ENCODE peak calls at places on chromosomes 12 and 14, in nine cellular contexts. I is stomach, Q is Peyer's patch, B is ovary, G is tibial nerve, E is HCT116, V is upper lobe of left lung, C is uterus, Z is breast epithelium. Y is an unnamed sample.
A peak's percentile ranks its signal among the peaks of the same experiment; 100 is the strongest.

GRCh38 chr12:45721954-45722353 is 7.6 kb upstream of the ARID2 start:
- DNase-seq in G (no peak), V (no peak), Z (no peak), Q (no peak), I (no peak), B (no peak), C (no peak), E (no peak), Y (no peak)

GRCh38 chr12:39105111-39105510 is 199.7 kb upstream of the CPNE8 start:
- DNase-seq in Q (no peak), G (no peak), I (no peak), C (no peak), B (no peak), Z (no peak), V (no peak), E (no peak), Y (no peak)

GRCh38 chr14:89185919-89186849 is 230.8 kb downstream of the FOXN3 start:
- DNase-seq in Q (no peak), I (no peak), Z (no peak), G (no peak), B (no peak), V (no peak), E (peak; percentile 73), C (peak; percentile 32), Y (no peak)

GRCh38 chr12:70831538-70831937 is 89.0 kb downstream of the PTPRR start:
- DNase-seq in B (no peak), Z (no peak), G (no peak), C (no peak), I (no peak), V (no peak), E (peak; percentile 21), Q (no peak), Y (no peak)

GRCh38 chr14:103187911-103188310 is 64.7 kb downstream of the TNFAIP2 start:
- DNase-seq in I (no peak), E (no peak), V (no peak), Q (no peak), B (no peak), C (no peak), G (no peak), Z (no peak), Y (no peak)

GRCh38 chr14:52015411-52016030 is 26.2 kb downstream of the RTRAF start:
- DNase-seq in B (no peak), C (no peak), V (no peak), I (peak; percentile 68), Z (no peak), Q (no peak), E (peak; percentile 19), G (no peak), Y (no peak)

GRCh38 chr14:104596927-104597351 is 7.6 kb downstream of the TMEM179 start:
- DNase-seq in B (peak; percentile 11), Z (no peak), G (no peak), E (no peak), Q (no peak), V (no peak), I (no peak), C (no peak), Y (no peak)

GRCh38 chr12:119366007-119366406 is 31.5 kb downstream of the CCDC60 start:
- DNase-seq in B (no peak), Q (no peak), G (no peak), Z (no peak), V (no peak), I (no peak), C (no peak), E (no peak), Y (no peak)

GRCh38 chr12:110575326-110575725 is 7.8 kb downstream of the PPTC7 start:
- DNase-seq in B (no peak), I (no peak), Z (no peak), Q (no peak), C (no peak), G (no peak), E (no peak), V (no peak), Y (no peak)
- H3K4me1 ChIP-seq in B (peaks cover 8% of the 10 kb centered on the region), I (peaks cover 23% of the 10 kb centered on the region), Z (no peaks in the 10 kb centered on the region), Q (peaks cover 35% of the 10 kb centered on the region), C (no peaks in the 10 kb centered on the region), G (peaks cover 21% of the 10 kb centered on the region), E (peaks cover 55% of the 10 kb centered on the region), V (peaks cover 40% of the 10 kb centered on the region), Y (peaks cover 69% of the 10 kb centered on the region)

GRCh38 chr12:53953831-53954693 is 641 bp upstream of the HOXC12 start:
- DNase-seq in Z (no peak), V (no peak), E (no peak), I (no peak), B (no peak), G (no peak), C (no peak), Q (no peak), Y (no peak)
- H3K27me3 ChIP-seq in Z (peaks cover 99% of the 10 kb centered on the region), V (no peaks in the 10 kb centered on the region), E (no peaks in the 10 kb centered on the region), I (peaks cover 86% of the 10 kb centered on the region), B (peaks cover 14% of the 10 kb centered on the region), G (peaks cover 19% of the 10 kb centered on the region), C (peaks cover 88% of the 10 kb centered on the region), Q (peaks cover 91% of the 10 kb centered on the region), Y (peaks cover 33% of the 10 kb centered on the region)

DNA sequence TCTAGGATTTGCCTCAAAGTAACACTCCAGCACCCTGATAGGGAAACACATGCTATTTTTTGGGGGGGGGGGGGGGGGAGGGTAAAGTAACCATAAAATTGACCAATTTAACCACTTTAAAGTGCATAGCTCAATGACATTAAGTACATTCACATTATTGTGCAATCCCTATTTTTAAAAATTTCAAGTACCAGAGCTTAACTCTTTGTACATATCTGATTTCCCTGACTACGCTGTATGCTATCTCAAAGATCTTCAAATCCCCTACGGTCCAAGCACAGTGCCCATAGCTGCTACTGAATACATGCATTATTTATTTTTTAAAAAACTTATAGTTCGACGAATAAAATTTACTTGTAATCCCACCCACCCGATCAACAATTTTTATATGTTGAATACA is 63.0 kb downstream of the BCL2L14 start:
- DNase-seq in C (no peak), V (no peak), Z (no peak), E (no peak), I (no peak), G (no peak), Q (no peak), B (no peak), Y (no peak)
- TF ChIP-seq POLR2A in C (no peak), V (no peak), Z (no peak), E (no peak), I (no peak), G (no peak), Q (no peak), B (no peak), Y (no peak)

GRCh38 chr12:93767524-93767863 is 90.3 kb downstream of the CRADD start:
- DNase-seq in I (no peak), V (no peak), B (no peak), Q (no peak), G (no peak), Z (no peak), E (no peak), C (no peak), Y (no peak)
- H3K4me1 ChIP-seq in I (peaks cover 13% of the 10 kb centered on the region), V (peaks cover 25% of the 10 kb centered on the region), B (peaks cover 2% of the 10 kb centered on the region), Q (no peaks in the 10 kb centered on the region), G (peaks cover 9% of the 10 kb centered on the region), Z (no peaks in the 10 kb centered on the region), E (peaks cover 6% of the 10 kb centered on the region), C (no peaks in the 10 kb centered on the region), Y (peaks cover 14% of the 10 kb centered on the region)

DNA sequence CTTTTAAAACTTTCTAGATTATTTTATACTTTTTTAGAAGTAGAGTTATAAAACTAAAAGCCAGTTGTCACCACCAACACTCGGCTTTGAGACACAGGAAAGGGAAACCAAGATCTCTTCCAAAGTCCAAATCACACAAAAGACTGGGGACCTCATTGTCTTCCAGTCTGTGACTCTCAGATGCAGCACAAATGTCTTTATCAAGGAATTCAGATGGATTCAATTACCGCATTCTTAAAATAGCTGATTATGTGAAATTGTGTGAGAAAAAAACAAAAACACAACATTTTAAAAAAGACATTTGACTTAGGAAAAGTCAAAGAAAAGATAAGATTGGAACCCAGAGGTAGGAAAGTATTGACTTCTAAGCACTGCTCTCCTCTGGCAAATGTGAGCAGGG is 3.5 kb upstream of the SIX6 start:
- DNase-seq in V (no peak), G (no peak), B (no peak), C (no peak), Q (no peak), I (no peak), Z (no peak), E (no peak), Y (no peak)
- H3K27me3 ChIP-seq in V (no peaks in the 10 kb centered on the region), G (no peaks in the 10 kb centered on the region), B (peaks cover 4% of the 10 kb centered on the region), C (peaks cover 69% of the 10 kb centered on the region), Q (peaks cover 47% of the 10 kb centered on the region), I (peaks cover 39% of the 10 kb centered on the region), Z (peaks cover 74% of the 10 kb centered on the region), E (no peaks in the 10 kb centered on the region), Y (peaks cover 5% of the 10 kb centered on the region)

DNA sequence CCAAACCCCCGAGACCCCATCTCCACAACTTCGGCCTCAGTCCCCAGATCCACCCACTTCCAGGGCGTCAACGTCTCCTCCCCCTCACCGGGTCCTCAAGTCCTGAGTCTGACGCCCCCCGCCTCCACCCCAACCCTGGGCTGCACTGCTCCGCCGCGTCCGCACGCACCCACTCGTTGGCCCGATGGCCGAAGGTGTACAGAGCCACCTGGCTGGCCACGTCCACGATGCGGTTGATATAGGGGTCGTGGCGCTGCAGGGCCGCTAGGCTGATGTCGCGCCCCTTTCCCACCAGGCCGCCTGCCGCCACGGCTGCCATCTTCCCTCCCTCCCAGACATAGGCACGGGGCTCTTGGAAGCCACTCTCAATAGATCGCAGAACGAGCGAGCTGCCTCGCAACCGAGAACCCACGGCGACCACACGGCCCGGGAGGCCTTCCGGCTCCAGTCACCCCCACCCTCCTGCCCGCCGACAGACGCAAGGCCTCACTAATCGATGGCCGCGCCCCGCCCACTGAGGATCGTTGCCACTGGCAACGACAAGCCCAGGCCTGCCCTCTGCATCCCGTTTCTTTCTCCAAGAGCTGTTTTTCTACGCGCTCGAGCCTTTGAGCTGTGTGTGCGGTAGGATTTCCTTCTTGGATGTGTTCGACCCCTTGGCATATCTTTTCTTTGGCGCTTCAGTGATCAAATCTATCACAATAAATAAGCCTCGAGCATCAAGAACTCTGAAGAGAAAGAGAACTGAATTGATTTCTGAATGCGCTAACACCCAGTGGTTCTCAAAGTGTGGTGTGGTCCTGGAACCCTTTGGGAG is at the start of gene DCP1B:
- DNase-seq in G (peak; percentile 94), B (peak; percentile 97), V (peak; percentile 98), Q (peak; percentile 92), C (peak; percentile 97), I (peak; percentile 97), Z (peak; percentile 95), E (peak; percentile 90), Y (no peak)
- TF ChIP-seq POLR2A in G (peak; percentile 36), B (peak; percentile 50), V (peak; percentile 77), Q (peak; percentile 65), C (peak; percentile 89), I (no peak), Z (peak; percentile 16), E (peak; percentile 38), Y (peak; percentile 62)